ENCODE peak calls at places on chromosomes 11 and 22, in nine cellular contexts. J is germinal center; T is stimulated activated CD8-positive, alpha-beta memory T cell treated with anti-CD3 and anti-CD28 coated beads, Interleukin-4, amount 100 ng/mL, for 4 hours; A is stimulated activated CD4-positive, alpha-beta T cell treated with anti-CD3 and anti-CD28 coated beads, Interleukin-4, amount 100 ng/mL, for 1 hour; Z is NCI-H82; M is MM.1S; Y is nucleus accumbens; K is uterus; R is NCI-H2107. P is an unnamed sample.
A peak's percentile ranks its signal among the peaks of the same experiment; 100 is the strongest.

GRCh38 chr11:102177974-102178631 is 67.9 kb downstream of the YAP1 start:
- DNase-seq in J (peak; percentile 4), T (no peak), A (no peak), Z (no peak), M (no peak), Y (no peak), K (no peak), R (no peak), P (no peak)

GRCh38 chr11:67563354-67564114 is 20.1 kb upstream of the GSTP1 start:
- DNase-seq in J (no peak), T (no peak), A (no peak), Z (no peak), M (no peak), Y (no peak), K (peak; percentile 81), R (no peak), P (peak; percentile 8)

GRCh38 chr11:78292109-78292803 is 103.5 kb downstream of the USP35 start:
- DNase-seq in J (no peak), T (no peak), A (no peak), Z (no peak), M (no peak), Y (no peak), K (no peak), R (no peak), P (no peak)

GRCh38 chr11:128694618-128695481 is 978 bp downstream of the FLI1 start:
- DNase-seq in J (peak; percentile 42), T (no peak), A (peak; percentile 52), Z (no peak), M (peak; percentile 34), Y (no peak), K (no peak), R (no peak), P (no peak)

GRCh38 chr22:33361581-33361980 is 303.4 kb upstream of the SYN3 start:
- DNase-seq in J (no peak), T (no peak), A (no peak), Z (no peak), M (no peak), Y (no peak), K (no peak), R (no peak), P (no peak)

GRCh38 chr11:25377466-25377865 is 880.6 kb downstream of the LUZP2 start:
- DNase-seq in J (no peak), T (no peak), A (no peak), Z (no peak), M (no peak), Y (no peak), K (no peak), R (no peak), P (no peak)

GRCh38 chr11:71927813-71928738 is at the start of gene XNDC1N:
- DNase-seq in J (peak; percentile 80), T (peak; percentile 47), A (peak; percentile 55), Z (peak; percentile 94), M (peak; percentile 89), Y (peak; percentile 84), K (peak; percentile 58), R (peak; percentile 74), P (peak; percentile 96)

GRCh38 chr11:132644511-132644910 is 887.8 kb downstream of the OPCML start:
- DNase-seq in J (no peak), T (no peak), A (no peak), Z (peak; percentile 71), M (no peak), Y (no peak), K (no peak), R (no peak), P (peak; percentile 72)

GRCh38 chr22:46001046-46001425 is 24.1 kb upstream of the WNT7B start:
- DNase-seq in J (no peak), T (no peak), A (no peak), Z (no peak), M (no peak), Y (no peak), K (no peak), R (no peak), P (peak; percentile 93)

GRCh38 chr11:94809251-94809650 is 41.1 kb downstream of the AMOTL1 start:
- DNase-seq in J (no peak), T (no peak), A (no peak), Z (no peak), M (no peak), Y (no peak), K (no peak), R (no peak), P (no peak)

GRCh38 chr11:15665368-15665871 is 550.7 kb downstream of the INSC start:
- DNase-seq in J (no peak), T (no peak), A (no peak), Z (no peak), M (no peak), Y (no peak), K (no peak), R (no peak), P (no peak)

GRCh38 chr22:37824674-37825641 is 1.8 kb downstream of the GALR3 start:
- DNase-seq in J (peak; percentile 45), T (no peak), A (peak; percentile 13), Z (no peak), M (no peak), Y (no peak), K (no peak), R (no peak), P (peak; percentile 83)

GRCh38 chr22:38837414-38837813 is 6.4 kb downstream of the NPTXR start:
- DNase-seq in J (no peak), T (no peak), A (no peak), Z (no peak), M (no peak), Y (no peak), K (no peak), R (no peak), P (no peak)

GRCh38 chr22:29722587-29722986 is 2.8 kb downstream of the CABP7 start:
- DNase-seq in J (no peak), T (no peak), A (no peak), Z (no peak), M (no peak), Y (no peak), K (no peak), R (no peak), P (no peak)

GRCh38 chr22:30290679-30291333 is 1.5 kb upstream of the CASTOR1 start:
- DNase-seq in J (peak; percentile 30), T (no peak), A (no peak), Z (peak; percentile 48), M (no peak), Y (peak; percentile 67), K (peak; percentile 75), R (no peak), P (peak; percentile 60)

GRCh38 chr11:69232821-69233760 is 60.9 kb upstream of the MYEOV start:
- DNase-seq in J (no peak), T (no peak), A (no peak), Z (no peak), M (no peak), Y (no peak), K (no peak), R (no peak), P (no peak)

GRCh38 chr11:64536396-64536935 is 54.6 kb upstream of the SLC22A12 start:
- DNase-seq in J (no peak), T (no peak), A (no peak), Z (no peak), M (no peak), Y (no peak), K (no peak), R (no peak), P (no peak)

GRCh38 chr11:13011366-13012036 is 2.4 kb downstream of the RASSF10 start:
- DNase-seq in J (no peak), T (no peak), A (no peak), Z (no peak), M (no peak), Y (no peak), K (no peak), R (no peak), P (no peak)

GRCh38 chr11:69339916-69340565 is 46.1 kb downstream of the MYEOV start:
- DNase-seq in J (no peak), T (peak; percentile 24), A (peak; percentile 15), Z (no peak), M (no peak), Y (no peak), K (no peak), R (no peak), P (no peak)